ENCODE peak calls at places on chromosomes 7 and 10, in four cellular contexts. X is ACHN, U is PC-3, W is T-cell. Z is an unnamed sample.

GRCh38 chr7:82110146-82110823 is 333.3 kb downstream of the CACNA2D1 start:
- DNase-seq in W (no peak), U (no peak), X (no peak), Z (no peak)

GRCh38 chr7:135930565-135931423 is 46.4 kb downstream of the MTPN start:
- DNase-seq in X (no peak), U (peak), W (no peak), Z (no peak)

GRCh38 chr7:55545496-55545895 is 26.8 kb downstream of the VOPP1 start:
- DNase-seq in U (peak), W (no peak), X (peak), Z (peak)

GRCh38 chr10:75430000-75430763 is 1.2 kb upstream of the LRMDA start:
- DNase-seq in W (no peak), U (no peak), X (no peak), Z (no peak)

GRCh38 chr10:4889959-4890358 is 64.0 kb downstream of the AKR1E2 start:
- DNase-seq in W (no peak), U (no peak), X (no peak), Z (no peak)

GRCh38 chr7:38411404-38411803 is 138.0 kb upstream of the TARP start:
- DNase-seq in W (no peak), U (peak), X (peak), Z (no peak)

GRCh38 chr7:25647872-25648271 is 419.6 kb upstream of the NPVF start:
- DNase-seq in X (no peak), W (no peak), U (no peak), Z (no peak)

GRCh38 chr10:45444022-45444421 is 70.0 kb downstream of the ALOX5 start:
- DNase-seq in W (no peak), X (no peak), U (no peak), Z (no peak)

GRCh38 chr7:129423700-129424410 is 10.4 kb upstream of the STRIP2 start:
- DNase-seq in U (peak), X (no peak), W (no peak), Z (no peak)

GRCh38 chr10:43653746-43654145 is 5.1 kb upstream of the ZNF32 start:
- DNase-seq in U (no peak), X (no peak), W (no peak), Z (peak)

GRCh38 chr7:37450035-37450434 is 1.4 kb upstream of the ELMO1 start:
- DNase-seq in W (no peak), U (no peak), X (no peak), Z (no peak)

GRCh38 chr10:71512213-71512745 is 115.6 kb downstream of the CDH23 start:
- DNase-seq in U (no peak), X (no peak), W (no peak), Z (no peak)

GRCh38 chr10:95312986-95313495 is 22.2 kb upstream of the PDLIM1 start:
- DNase-seq in U (no peak), X (peak), W (no peak), Z (no peak)

GRCh38 chr10:24869354-24870016 is 82.9 kb downstream of the PRTFDC1 start:
- DNase-seq in X (no peak), W (no peak), U (peak), Z (no peak)

GRCh38 chr10:63703113-63703670 is 182.0 kb downstream of the REEP3 start:
- DNase-seq in W (no peak), U (peak), X (peak), Z (no peak)

GRCh38 chr7:1707756-1708611 is 37.9 kb downstream of the ELFN1 start:
- DNase-seq in U (no peak), X (no peak), W (no peak), Z (no peak)

GRCh38 chr10:95560288-95561199 is 627 bp downstream of the SORBS1 start:
- DNase-seq in W (peak), X (peak), U (peak), Z (no peak)

GRCh38 chr7:138388673-138389491 is 71.2 kb upstream of the TRIM24 start:
- DNase-seq in W (no peak), U (peak), X (no peak), Z (no peak)

GRCh38 chr7:50304158-50304910 is at the start of gene IKZF1:
- DNase-seq in W (peak), X (no peak), U (no peak), Z (no peak)

GRCh38 chr7:81767883-81768282 is 2.0 kb downstream of the HGF start:
- DNase-seq in X (no peak), W (no peak), U (no peak), Z (peak)

GRCh38 chr7:116653646-116654045 is 18.4 kb upstream of the MET start:
- DNase-seq in W (no peak), U (no peak), X (no peak), Z (no peak)

GRCh38 chr10:72511414-72511813 is 114.5 kb downstream of the MICU1 start:
- DNase-seq in X (no peak), W (no peak), U (no peak), Z (no peak)

GRCh38 chr7:159006610-159007130 is 138.0 kb downstream of the VIPR2 start:
- DNase-seq in U (peak), X (no peak), W (no peak), Z (no peak)

GRCh38 chr10:34789993-34790506 is 25.0 kb downstream of the PARD3 start:
- DNase-seq in U (no peak), W (no peak), X (peak), Z (no peak)

GRCh38 chr7:44801890-44802289 is 5.4 kb downstream of the PPIA start:
- DNase-seq in X (no peak), W (no peak), U (no peak), Z (no peak)

GRCh38 chr10:131842351-131843088 is 58.3 kb upstream of the PPP2R2D start:
- DNase-seq in U (no peak), X (no peak), W (no peak), Z (no peak)

GRCh38 chr7:105975770-105976428 is 12.8 kb downstream of the CDHR3 start:
- DNase-seq in X (no peak), U (no peak), W (no peak), Z (no peak)

GRCh38 chr10:127989481-127989964 is 82.6 kb downstream of the PTPRE start:
- DNase-seq in U (no peak), W (no peak), X (peak), Z (no peak)

GRCh38 chr10:34186013-34186412 is 629.1 kb downstream of the PARD3 start:
- DNase-seq in W (no peak), U (no peak), X (no peak), Z (no peak)

GRCh38 chr7:30722671-30723070 is 29.3 kb upstream of the INMT start:
- DNase-seq in X (no peak), W (no peak), U (no peak), Z (no peak)

GRCh38 chr7:30330134-30331111 is 46.0 kb downstream of the ZNRF2 start:
- DNase-seq in W (peak), U (no peak), X (no peak), Z (no peak)

GRCh38 chr10:43471146-43471545 is 34.2 kb downstream of the ZNF487 start:
- DNase-seq in U (no peak), X (no peak), W (no peak), Z (no peak)

GRCh38 chr7:44541028-44541869 is at the start of gene NPC1L1:
- DNase-seq in X (no peak), W (no peak), U (no peak), Z (no peak)

GRCh38 chr7:28472332-28472731 is 60.0 kb downstream of the CREB5 start:
- DNase-seq in U (no peak), W (no peak), X (no peak), Z (no peak)